ENCODE peak calls at places on chromosomes 4 and X, in four cellular contexts. One of them, this sample, is unnamed.

GRCh38 chr4:10015140-10015753 is 6.0 kb downstream of the SLC2A9 start:
- DNase-seq in NCI-H1092: peak
- DNase-seq in BJ: no peak
- DNase-seq in NCI-H1105 treated with DMSO at 0.1 percent for 48 hours: peak
- DNase-seq in this sample: peak

GRCh38 chr4:112029642-112030235 is 115.5 kb upstream of the FAM241A start:
- DNase-seq in NCI-H1092: no peak
- DNase-seq in BJ: no peak
- DNase-seq in NCI-H1105 treated with DMSO at 0.1 percent for 48 hours: no peak
- DNase-seq in this sample: peak

GRCh38 chr4:26713563-26714145 is 129.8 kb downstream of the TBC1D19 start:
- DNase-seq in NCI-H1092: no peak
- DNase-seq in BJ: no peak
- DNase-seq in NCI-H1105 treated with DMSO at 0.1 percent for 48 hours: no peak
- DNase-seq in this sample: no peak

GRCh38 chr4:52594961-52595360 is 64.1 kb downstream of the USP46 start:
- DNase-seq in NCI-H1092: no peak
- DNase-seq in BJ: no peak
- DNase-seq in NCI-H1105 treated with DMSO at 0.1 percent for 48 hours: no peak
- DNase-seq in this sample: no peak

GRCh38 chrX:30308263-30309138 is 689 bp downstream of the NR0B1 start:
- DNase-seq in NCI-H1092: peak
- DNase-seq in BJ: no peak
- DNase-seq in NCI-H1105 treated with DMSO at 0.1 percent for 48 hours: no peak
- DNase-seq in this sample: peak

GRCh38 chr4:109005523-109005922 is 242.7 kb upstream of the ETNPPL start:
- DNase-seq in NCI-H1092: no peak
- DNase-seq in BJ: no peak
- DNase-seq in NCI-H1105 treated with DMSO at 0.1 percent for 48 hours: no peak
- DNase-seq in this sample: peak

GRCh38 chr4:74628808-74629616 is 165.3 kb downstream of the BTC start:
- DNase-seq in NCI-H1092: no peak
- DNase-seq in BJ: no peak
- DNase-seq in NCI-H1105 treated with DMSO at 0.1 percent for 48 hours: no peak
- DNase-seq in this sample: no peak

GRCh38 chr4:4762909-4763814 is 96.3 kb upstream of the MSX1 start:
- DNase-seq in NCI-H1092: no peak
- DNase-seq in BJ: peak
- DNase-seq in NCI-H1105 treated with DMSO at 0.1 percent for 48 hours: no peak
- DNase-seq in this sample: peak

GRCh38 chr4:2333356-2333841 is 71.5 kb upstream of the MXD4 start:
- DNase-seq in NCI-H1092: no peak
- DNase-seq in BJ: no peak
- DNase-seq in NCI-H1105 treated with DMSO at 0.1 percent for 48 hours: no peak
- DNase-seq in this sample: no peak

GRCh38 chr4:169270156-169270809 is 473 bp downstream of the SH3RF1 start:
- DNase-seq in NCI-H1092: peak
- DNase-seq in BJ: no peak
- DNase-seq in NCI-H1105 treated with DMSO at 0.1 percent for 48 hours: peak
- DNase-seq in this sample: peak

GRCh38 chr4:142923619-142924018 is 77.5 kb upstream of the INPP4B start:
- DNase-seq in NCI-H1092: no peak
- DNase-seq in BJ: no peak
- DNase-seq in NCI-H1105 treated with DMSO at 0.1 percent for 48 hours: no peak
- DNase-seq in this sample: no peak

GRCh38 chrX:1368385-1368698 is 23.6 kb downstream of the SLC25A6 start:
- DNase-seq in NCI-H1092: no peak
- DNase-seq in BJ: no peak
- DNase-seq in NCI-H1105 treated with DMSO at 0.1 percent for 48 hours: no peak
- DNase-seq in this sample: no peak

GRCh38 chr4:182478475-182478874 is 235.3 kb downstream of the TENM3 start:
- DNase-seq in NCI-H1092: peak
- DNase-seq in BJ: no peak
- DNase-seq in NCI-H1105 treated with DMSO at 0.1 percent for 48 hours: peak
- DNase-seq in this sample: peak

GRCh38 chr4:54032558-54033135 is 31.8 kb downstream of the CHIC2 start:
- DNase-seq in NCI-H1092: no peak
- DNase-seq in BJ: no peak
- DNase-seq in NCI-H1105 treated with DMSO at 0.1 percent for 48 hours: no peak
- DNase-seq in this sample: no peak

GRCh38 chr4:98026362-98026761 is 116.9 kb downstream of the STPG2 start:
- DNase-seq in NCI-H1092: no peak
- DNase-seq in BJ: no peak
- DNase-seq in NCI-H1105 treated with DMSO at 0.1 percent for 48 hours: no peak
- DNase-seq in this sample: no peak

GRCh38 chr4:85514783-85515182 is 39.8 kb downstream of the ARHGAP24 start:
- DNase-seq in NCI-H1092: no peak
- DNase-seq in BJ: no peak
- DNase-seq in NCI-H1105 treated with DMSO at 0.1 percent for 48 hours: no peak
- DNase-seq in this sample: no peak

GRCh38 chrX:103236296-103236695 is 18.7 kb downstream of the TCEAL8 start:
- DNase-seq in NCI-H1092: no peak
- DNase-seq in BJ: no peak
- DNase-seq in NCI-H1105 treated with DMSO at 0.1 percent for 48 hours: no peak
- DNase-seq in this sample: no peak

GRCh38 chr4:109465065-109465464 is 31.4 kb downstream of the SEC24B start:
- DNase-seq in NCI-H1092: no peak
- DNase-seq in BJ: no peak
- DNase-seq in NCI-H1105 treated with DMSO at 0.1 percent for 48 hours: no peak
- DNase-seq in this sample: peak

GRCh38 chr4:80307774-80308465 is 27.6 kb upstream of the CFAP299 start:
- DNase-seq in NCI-H1092: peak
- DNase-seq in BJ: no peak
- DNase-seq in NCI-H1105 treated with DMSO at 0.1 percent for 48 hours: peak
- DNase-seq in this sample: peak

GRCh38 chr4:56283394-56283793 is 103.9 kb downstream of the AASDH start:
- DNase-seq in NCI-H1092: no peak
- DNase-seq in BJ: no peak
- DNase-seq in NCI-H1105 treated with DMSO at 0.1 percent for 48 hours: no peak
- DNase-seq in this sample: no peak

GRCh38 chr4:55066018-55066417 is 59.4 kb downstream of the KDR start:
- DNase-seq in NCI-H1092: no peak
- DNase-seq in BJ: no peak
- DNase-seq in NCI-H1105 treated with DMSO at 0.1 percent for 48 hours: no peak
- DNase-seq in this sample: no peak

GRCh38 chrX:30414144-30414543 is 105.0 kb upstream of the NR0B1 start:
- DNase-seq in NCI-H1092: peak
- DNase-seq in BJ: no peak
- DNase-seq in NCI-H1105 treated with DMSO at 0.1 percent for 48 hours: no peak
- DNase-seq in this sample: no peak

GRCh38 chrX:52934704-52935468 is 23.4 kb downstream of the FAM156A start:
- DNase-seq in NCI-H1092: peak
- DNase-seq in BJ: peak
- DNase-seq in NCI-H1105 treated with DMSO at 0.1 percent for 48 hours: peak
- DNase-seq in this sample: peak

GRCh38 chr4:179804440-179804839 is 2362.2 kb upstream of the AGA start:
- DNase-seq in NCI-H1092: no peak
- DNase-seq in BJ: no peak
- DNase-seq in NCI-H1105 treated with DMSO at 0.1 percent for 48 hours: no peak
- DNase-seq in this sample: no peak

GRCh38 chr4:10302096-10302495 is 155.1 kb downstream of the ZNF518B start:
- DNase-seq in NCI-H1092: no peak
- DNase-seq in BJ: no peak
- DNase-seq in NCI-H1105 treated with DMSO at 0.1 percent for 48 hours: no peak
- DNase-seq in this sample: no peak

This sample was measured in AG10803.